ENCODE peak calls at places on chromosomes 16 and 17, in four cellular contexts. W, F, L and G are unnamed samples.

GRCh38 chr16:83356266-83356665 is 451.5 kb upstream of the HSBP1 start:
- DNase-seq in W (peak; percentile 9), L (no peak), F (peak; percentile 20), G (peak; percentile 58)

GRCh38 chr17:82668631-82669099 is 20.4 kb upstream of the WDR45B start:
- DNase-seq in L (no peak), F (peak; percentile 84), W (peak; percentile 82), G (peak; percentile 70)

GRCh38 chr17:17599965-17600364 is 8.5 kb upstream of the PEMT start:
- DNase-seq in F (no peak), L (no peak), W (no peak), G (peak; percentile 40)

GRCh38 chr17:69358688-69359596 is 32.0 kb upstream of the ABCA5 start:
- DNase-seq in W (no peak), F (no peak), L (peak; percentile 4), G (peak; percentile 9)

GRCh38 chr17:19876524-19877161 is 8.9 kb upstream of the ULK2 start:
- DNase-seq in W (peak; percentile 88), F (no peak), L (no peak), G (no peak)

GRCh38 chr16:8713635-8714097 is 39.2 kb downstream of the ABAT start:
- DNase-seq in L (no peak), W (no peak), F (no peak), G (no peak)

GRCh38 chr16:84999200-84999599 is 12.1 kb downstream of the ZDHHC7 start:
- DNase-seq in L (no peak), F (no peak), W (no peak), G (no peak)

GRCh38 chr17:64387545-64388171 is 3.0 kb downstream of the PECAM1 start:
- DNase-seq in W (no peak), F (no peak), L (no peak), G (peak; percentile 61)

GRCh38 chr17:33674685-33675084 is 381.6 kb upstream of the ASIC2 start:
- DNase-seq in F (peak; percentile 35), L (peak; percentile 19), W (peak; percentile 66), G (peak; percentile 71)

GRCh38 chr17:10574324-10574723 is 24.9 kb upstream of the MYH2 start:
- DNase-seq in L (no peak), F (no peak), W (no peak), G (no peak)

DNA sequence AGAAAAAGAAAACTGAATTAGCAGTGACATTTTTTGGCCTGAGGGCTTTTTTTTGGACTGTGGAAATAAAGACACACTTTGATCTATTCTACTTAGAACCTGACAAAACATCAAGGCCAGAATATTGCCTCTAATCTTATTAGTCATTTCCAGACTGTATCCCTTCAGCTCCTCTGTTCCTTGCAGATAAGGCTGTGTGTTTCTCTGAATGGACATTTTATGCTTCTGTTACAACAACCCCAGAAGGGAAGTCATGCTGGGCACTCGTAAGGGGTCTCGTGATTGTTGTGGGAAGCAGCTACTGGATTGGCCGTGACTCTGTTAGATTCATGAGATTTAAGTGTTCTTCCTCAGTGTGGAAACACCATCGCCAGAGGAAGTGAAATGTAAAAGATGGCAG is 31.7 kb upstream of the HS3ST2 start:
- DNase-seq in W (peak; percentile 60), F (no peak), L (no peak), G (peak; percentile 32)
- TF ChIP-seq SPI1 in W (peak; percentile 41), F (no peak), L (no peak), G (no peak)

DNA sequence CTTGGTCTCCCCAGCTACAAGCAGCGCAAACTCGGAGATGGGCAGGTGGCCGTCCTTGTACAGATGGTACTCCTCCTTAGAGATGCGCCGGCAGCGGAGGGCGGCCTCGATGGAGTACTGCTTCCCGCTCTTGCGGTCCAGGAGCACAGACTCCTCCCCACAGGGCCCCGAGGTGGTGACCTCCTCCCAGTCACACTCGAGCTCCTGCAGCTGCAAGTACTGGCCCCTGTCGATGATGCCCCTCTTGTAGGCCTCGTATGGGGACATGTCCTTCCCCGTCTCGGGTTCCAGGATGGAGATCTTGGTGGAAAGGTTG is 7.2 kb downstream of the CDK3 start:
- DNase-seq in L (no peak), W (no peak), F (no peak), G (no peak)
- TF ChIP-seq SPI1 in L (no peak), W (no peak), F (no peak), G (no peak)

GRCh38 chr16:10180771-10181163 is 1.5 kb downstream of the GRIN2A start:
- DNase-seq in W (peak; percentile 14), L (no peak), F (peak; percentile 46), G (peak; percentile 77)
- TF ChIP-seq SPI1 in W (no peak), L (no peak), F (no peak), G (no peak)

GRCh38 chr16:69100046-69100765 is 5.2 kb upstream of the HAS3 start:
- DNase-seq in F (no peak), W (no peak), L (no peak), G (no peak)
- TF ChIP-seq SPI1 in F (no peak), W (no peak), L (no peak), G (no peak)

GRCh38 chr17:52517176-52517575 is 358.7 kb upstream of the CA10 start:
- DNase-seq in W (no peak), F (no peak), L (no peak), G (no peak)
- TF ChIP-seq SPI1 in W (no peak), F (no peak), L (no peak), G (no peak)

GRCh38 chr17:47851764-47852112 is 775 bp upstream of the SP6 start:
- DNase-seq in L (no peak), F (no peak), W (no peak), G (peak; percentile 48)
- TF ChIP-seq SPI1 in L (no peak), F (no peak), W (no peak), G (no peak)